ENCODE peak calls at places on chromosome 10, in eight cellular contexts. W is suprapubic skin, D is AG04450, V is body of pancreas, Y is hepatocyte, O is heart left ventricle, X is thyroid gland, Q is Peyer's patch. Z is an unnamed sample.

GRCh38 chr10:70662362-70663220 is 9.7 kb upstream of the ADAMTS14 start:
- DNase-seq in W (no peak), D (peak; percentile 62), V (no peak), Y (peak; percentile 46), O (no peak), X (no peak), Q (no peak), Z (peak; percentile 6)

GRCh38 chr10:42950606-42951485 is 126.0 kb upstream of the RET start:
- DNase-seq in W (no peak), D (no peak), V (no peak), Y (no peak), O (no peak), X (no peak), Q (peak; percentile 9), Z (no peak)

GRCh38 chr10:42637142-42637541 is 1.2 kb downstream of the ZNF33B start:
- DNase-seq in W (no peak), D (no peak), V (no peak), Y (no peak), O (no peak), X (no peak), Q (no peak), Z (no peak)

GRCh38 chr10:87850742-87851205 is 12.6 kb downstream of the KLLN start:
- DNase-seq in W (no peak), D (no peak), V (peak; percentile 78), Y (peak; percentile 79), O (peak; percentile 56), X (peak; percentile 71), Q (peak; percentile 49), Z (no peak)

GRCh38 chr10:26519803-26520202 is 81.7 kb downstream of the APBB1IP start:
- DNase-seq in W (no peak), D (no peak), V (no peak), Y (no peak), O (no peak), X (no peak), Q (no peak), Z (no peak)

GRCh38 chr10:130728531-130729215 is 582.8 kb downstream of the TCERG1L start:
- DNase-seq in W (no peak), D (no peak), V (no peak), Y (no peak), O (no peak), X (no peak), Q (no peak), Z (peak; percentile 36)

GRCh38 chr10:3757250-3757637 is 27.8 kb downstream of the KLF6 start:
- DNase-seq in W (no peak), D (no peak), V (no peak), Y (no peak), O (no peak), X (no peak), Q (no peak), Z (no peak)

GRCh38 chr10:62749104-62749683 is 55.3 kb upstream of the ADO start:
- DNase-seq in W (no peak), D (no peak), V (no peak), Y (no peak), O (no peak), X (no peak), Q (no peak), Z (no peak)

GRCh38 chr10:48444861-48445841 is 138.7 kb downstream of the MAPK8 start:
- DNase-seq in W (no peak), D (no peak), V (peak; percentile 21), Y (peak; percentile 10), O (no peak), X (peak; percentile 88), Q (no peak), Z (peak; percentile 60)

GRCh38 chr10:97508342-97508741 is 9.6 kb downstream of the UBTD1 start:
- DNase-seq in W (no peak), D (no peak), V (no peak), Y (no peak), O (no peak), X (peak; percentile 75), Q (no peak), Z (no peak)

GRCh38 chr10:132330486-132330833 is 1.5 kb upstream of the LRRC27 start:
- DNase-seq in W (peak; percentile 19), D (no peak), V (no peak), Y (no peak), O (no peak), X (no peak), Q (no peak), Z (no peak)

GRCh38 chr10:103666751-103667150 is 173.2 kb downstream of the NEURL1 start:
- DNase-seq in W (no peak), D (no peak), V (no peak), Y (no peak), O (no peak), X (no peak), Q (no peak), Z (no peak)
- H3K27ac ChIP-seq in W (peak overlapping the region; percentile 63), D (peak overlapping the region; percentile 21), V (no peak overlapping the region), Y (peak overlapping the region; percentile 63), O (no peak overlapping the region), X (no peak overlapping the region), Q (peak overlapping the region; percentile 71), Z (no peak overlapping the region)

DNA sequence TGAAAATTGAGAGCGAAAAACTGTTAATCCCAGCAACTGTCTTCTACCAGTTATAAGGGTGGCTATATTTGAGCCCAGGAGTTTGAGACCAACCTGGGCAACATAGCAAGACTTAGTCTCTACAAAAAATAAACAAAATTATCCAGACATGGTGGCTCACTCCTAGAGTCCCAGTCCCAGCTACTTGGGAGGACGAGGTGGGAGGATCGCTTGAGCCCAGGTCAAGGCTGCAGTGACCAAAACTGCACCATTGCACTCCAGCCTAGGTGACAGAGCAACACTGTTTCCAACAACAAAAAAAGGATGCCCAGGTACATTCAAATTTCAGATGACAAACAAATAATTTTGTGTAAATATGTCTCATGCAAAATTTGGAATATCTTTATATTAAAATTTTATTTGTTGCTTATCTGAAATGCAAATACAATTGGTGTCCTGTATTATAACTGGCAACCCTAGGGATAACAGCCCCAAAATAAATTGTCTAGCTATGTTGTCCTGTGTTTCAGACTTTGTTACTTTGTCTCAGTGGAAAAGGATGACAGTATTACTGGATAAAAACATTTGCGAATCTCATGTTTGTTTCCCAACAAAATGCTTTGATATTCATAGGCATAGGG is 26.7 kb downstream of the FAM171A1 start:
- DNase-seq in W (no peak), D (no peak), V (no peak), Y (no peak), O (no peak), X (no peak), Q (no peak), Z (no peak)
- H3K27ac ChIP-seq in W (no peak overlapping the region), D (no peak overlapping the region), V (peak overlapping the region; percentile 77), Y (peak overlapping the region; percentile 32), O (no peak overlapping the region), X (no peak overlapping the region), Q (no peak overlapping the region), Z (peak overlapping the region; percentile 32)

GRCh38 chr10:7397049-7397448 is 13.8 kb downstream of the SFMBT2 start:
- DNase-seq in W (no peak), D (no peak), V (no peak), Y (no peak), O (no peak), X (no peak), Q (no peak), Z (no peak)

GRCh38 chr10:7389346-7389745 is 21.5 kb downstream of the SFMBT2 start:
- DNase-seq in W (no peak), D (no peak), V (no peak), Y (no peak), O (no peak), X (no peak), Q (no peak), Z (no peak)

GRCh38 chr10:7388602-7389001 is 22.2 kb downstream of the SFMBT2 start:
- DNase-seq in W (no peak), D (no peak), V (no peak), Y (no peak), O (no peak), X (no peak), Q (peak; percentile 44), Z (no peak)

GRCh38 chr10:7389844-7390243 is 21.0 kb downstream of the SFMBT2 start:
- DNase-seq in W (no peak), D (no peak), V (no peak), Y (no peak), O (no peak), X (no peak), Q (no peak), Z (no peak)

GRCh38 chr10:7391748-7392147 is 19.1 kb downstream of the SFMBT2 start:
- DNase-seq in W (no peak), D (no peak), V (no peak), Y (no peak), O (no peak), X (no peak), Q (no peak), Z (no peak)
- H3K27ac ChIP-seq in W (no peak overlapping the region), D (no peak overlapping the region), V (no peak overlapping the region), Y (no peak overlapping the region), O (no peak overlapping the region), X (no peak overlapping the region), Q (no peak overlapping the region), Z (no peak overlapping the region)

GRCh38 chr10:72320676-72321247 is 34.0 kb downstream of the DNAJB12 start:
- DNase-seq in W (peak; percentile 89), D (peak; percentile 95), V (peak; percentile 83), Y (peak; percentile 92), O (peak; percentile 69), X (no peak), Q (peak; percentile 78), Z (peak; percentile 97)

GRCh38 chr10:72322030-72322279 is 32.8 kb downstream of the DNAJB12 start:
- DNase-seq in W (no peak), D (no peak), V (no peak), Y (peak; percentile 36), O (no peak), X (no peak), Q (no peak), Z (no peak)

GRCh38 chr10:72322280-72323058 is 32.2 kb downstream of the DNAJB12 start:
- DNase-seq in W (peak; percentile 69), D (no peak), V (no peak), Y (peak; percentile 51), O (no peak), X (no peak), Q (no peak), Z (peak; percentile 95)

GRCh38 chr10:72321248-72322029 is 33.3 kb downstream of the DNAJB12 start:
- DNase-seq in W (peak; percentile 66), D (no peak), V (peak; percentile 63), Y (peak; percentile 63), O (no peak), X (no peak), Q (no peak), Z (no peak)

DNA sequence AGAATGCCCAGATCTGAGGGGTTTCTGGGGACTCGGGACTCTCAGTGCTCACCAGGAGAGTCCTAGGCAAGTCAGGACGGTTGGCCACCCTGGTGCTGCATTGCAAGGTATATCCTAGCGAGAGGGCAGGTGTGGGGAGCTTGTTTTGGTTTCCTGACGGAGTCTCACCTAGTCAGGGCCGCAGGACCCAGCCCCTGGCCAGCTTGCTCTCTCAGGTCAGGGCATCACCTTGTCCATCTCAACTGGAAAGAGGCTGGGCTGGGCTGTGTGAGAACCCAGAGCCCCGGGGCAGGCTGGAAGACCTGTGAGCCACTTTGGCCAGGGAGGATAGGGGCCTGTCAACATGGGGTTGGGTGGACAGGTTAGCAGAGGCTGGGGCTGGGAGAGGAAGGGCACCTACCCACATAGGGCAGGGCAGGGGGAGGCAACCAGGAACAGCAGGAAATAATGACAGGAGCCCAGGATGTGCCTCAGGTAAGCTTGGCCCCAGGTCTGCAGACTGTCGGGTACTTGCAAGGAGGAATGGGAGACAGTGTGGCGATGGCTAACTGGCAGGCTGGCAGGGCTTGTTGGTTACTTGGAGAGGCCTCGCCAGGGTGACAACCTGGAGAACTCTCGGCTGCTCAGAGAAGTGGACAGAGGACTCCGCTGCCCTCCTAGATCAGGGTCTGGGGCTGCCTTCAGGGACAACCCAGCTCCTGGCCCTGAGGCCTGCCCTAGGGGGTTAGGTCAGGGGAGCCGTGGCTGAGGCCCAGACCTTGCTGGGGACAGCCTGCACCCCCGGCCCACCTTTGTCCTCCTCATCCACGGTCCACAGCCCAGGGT is 31.4 kb downstream of the DNAJB12 start:
- DNase-seq in W (no peak), D (no peak), V (no peak), Y (peak; percentile 7), O (no peak), X (peak; percentile 42), Q (no peak), Z (no peak)
- H3K27ac ChIP-seq in W (no peak overlapping the region), D (peak overlapping the region; percentile 11), V (no peak overlapping the region), Y (peak overlapping the region; percentile 98), O (no peak overlapping the region), X (no peak overlapping the region), Q (peak overlapping the region; percentile 94), Z (peak overlapping the region; percentile 99)

Z was measured in RWPE2.